ENCODE peak calls at places on chromosomes 12 and 14, in four cellular contexts. R is right cardiac atrium, Z is endodermal cell, Y is RWPE2. I is an unnamed sample.

GRCh38 chr14:58918066-58918465 is 270.4 kb upstream of the DAAM1 start:
- DNase-seq in Y (no peak), R (no peak), Z (no peak), I (no peak)

GRCh38 chr12:56487448-56488040 is 417 bp downstream of the GLS2 start:
- DNase-seq in R (peak; percentile 73), Y (no peak), Z (peak; percentile 90), I (no peak)

GRCh38 chr12:51262758-51263177 is 7.4 kb downstream of the SMAGP start:
- DNase-seq in R (peak; percentile 63), Z (peak; percentile 90), Y (no peak), I (peak; percentile 82)

GRCh38 chr12:70317781-70318180 is 48.3 kb upstream of the KCNMB4 start:
- DNase-seq in R (no peak), Y (no peak), Z (no peak), I (no peak)

GRCh38 chr12:49673446-49674317 is 33.5 kb downstream of the FMNL3 start:
- DNase-seq in R (peak; percentile 97), Z (peak; percentile 87), Y (no peak), I (peak; percentile 86)

GRCh38 chr14:76808990-76809389 is 3.7 kb downstream of the ANGEL1 start:
- DNase-seq in Z (no peak), R (no peak), Y (no peak), I (no peak)

GRCh38 chr12:20268121-20268732 is 100.1 kb upstream of the PDE3A start:
- DNase-seq in Z (no peak), R (no peak), Y (no peak), I (no peak)

GRCh38 chr12:27183342-27183741 is 60.7 kb upstream of the STK38L start:
- DNase-seq in Z (no peak), Y (no peak), R (no peak), I (no peak)

GRCh38 chr12:131378176-131378842 is 332.6 kb upstream of the SFSWAP start:
- DNase-seq in Y (no peak), Z (peak; percentile 45), R (no peak), I (no peak)

GRCh38 chr12:111841236-111841749 is 735 bp upstream of the MAPKAPK5 start:
- DNase-seq in Y (no peak), R (no peak), Z (no peak), I (no peak)

GRCh38 chr12:107514887-107515445 is 170.6 kb upstream of the PWP1 start:
- DNase-seq in Z (no peak), R (no peak), Y (no peak), I (no peak)

GRCh38 chr14:65506801-65507200 is 94.3 kb downstream of the FUT8 start:
- DNase-seq in R (no peak), Y (no peak), Z (peak; percentile 66), I (no peak)

GRCh38 chr14:67514650-67515385 is 18.3 kb upstream of the PLEKHH1 start:
- DNase-seq in Z (peak; percentile 77), Y (no peak), R (peak; percentile 72), I (peak; percentile 89)

GRCh38 chr12:89280833-89281533 is 71.3 kb downstream of the DUSP6 start:
- DNase-seq in R (peak; percentile 51), Y (no peak), Z (no peak), I (no peak)

GRCh38 chr12:2582631-2583616 is 211.8 kb upstream of the FKBP4 start:
- DNase-seq in R (peak; percentile 92), Z (peak; percentile 92), Y (no peak), I (peak; percentile 88)

GRCh38 chr14:30195946-30196345 is 268.3 kb upstream of the PRKD1 start:
- DNase-seq in R (no peak), Z (no peak), Y (no peak), I (no peak)

GRCh38 chr12:70241845-70242244 is 1.4 kb upstream of the CNOT2 start:
- DNase-seq in Y (no peak), R (no peak), Z (no peak), I (no peak)

GRCh38 chr14:60768602-60769001 is 34.0 kb downstream of the MNAT1 start:
- DNase-seq in Z (no peak), R (no peak), Y (no peak), I (no peak)

GRCh38 chr12:58413794-58414193 is 472.4 kb downstream of the ATP23 start:
- DNase-seq in R (no peak), Z (no peak), Y (no peak), I (no peak)

GRCh38 chr14:106665814-106666213 is 1139.4 kb downstream of the TMEM121 start:
- DNase-seq in R (no peak), Z (no peak), Y (no peak), I (no peak)

GRCh38 chr14:60311417-60311816 is 62.4 kb downstream of the PPM1A start:
- DNase-seq in Y (no peak), R (no peak), Z (no peak), I (no peak)

GRCh38 chr12:80766897-80767296 is 50.2 kb downstream of the MYF5 start:
- DNase-seq in Y (no peak), Z (no peak), R (no peak), I (no peak)

GRCh38 chr12:122003646-122004611 is 17.8 kb upstream of the BCL7A start:
- DNase-seq in R (no peak), Y (no peak), Z (no peak), I (peak; percentile 89)

GRCh38 chr12:77943466-77943865 is 112.8 kb downstream of the NAV3 start:
- DNase-seq in R (no peak), Z (no peak), Y (no peak), I (no peak)

GRCh38 chr12:2586159-2587035 is 208.4 kb upstream of the FKBP4 start:
- DNase-seq in R (no peak), Z (peak; percentile 83), Y (peak; percentile 12), I (no peak)

GRCh38 chr12:2580821-2581220 is 213.9 kb upstream of the FKBP4 start:
- DNase-seq in Z (no peak), Y (peak; percentile 6), R (no peak), I (no peak)

GRCh38 chr12:83514372-83514771 is 827.7 kb downstream of the TMTC2 start:
- DNase-seq in Z (no peak), R (no peak), Y (no peak), I (no peak)

GRCh38 chr14:34749408-34749807 is 35.0 kb upstream of the CFL2 start:
- DNase-seq in Y (no peak), Z (no peak), R (no peak), I (no peak)

GRCh38 chr12:109880938-109881337 is 597 bp upstream of the GLTP start:
- DNase-seq in Z (no peak), R (no peak), Y (no peak), I (no peak)

DNA sequence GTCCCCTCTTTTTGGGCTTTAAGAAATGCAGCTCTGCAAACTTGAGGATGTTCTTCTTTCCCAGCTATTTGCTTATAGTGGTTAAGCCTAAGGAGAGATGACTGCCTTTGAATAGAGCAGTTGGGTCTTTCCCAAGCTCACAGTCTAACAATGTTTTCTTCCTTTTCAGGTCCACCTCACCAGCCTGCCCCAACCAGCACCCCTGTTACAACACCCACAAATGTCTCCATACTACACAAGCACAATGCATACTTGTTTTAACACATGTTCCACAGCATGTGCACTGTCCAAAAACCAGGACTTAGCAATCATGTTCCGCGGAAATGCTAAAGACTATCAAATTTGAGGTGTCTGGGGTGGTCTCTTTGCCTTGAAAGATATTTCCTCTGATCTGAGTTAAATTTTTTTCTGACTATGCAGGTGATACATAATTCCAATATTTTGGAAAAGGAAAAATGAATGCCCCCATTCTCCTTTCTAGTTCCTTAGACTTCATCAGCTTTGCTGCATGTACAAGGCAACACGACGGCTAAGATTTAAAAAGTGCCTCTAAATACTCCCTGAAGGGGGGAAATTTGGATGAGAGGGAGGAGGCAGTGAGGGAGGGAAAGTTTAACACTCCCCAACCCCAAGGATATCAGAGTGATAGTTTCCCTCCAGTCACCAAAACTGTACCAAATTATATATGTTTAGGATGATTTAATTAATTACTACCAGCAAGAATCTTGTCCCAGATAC is 6.6 kb upstream of the HOXC13 start:
- DNase-seq in R (no peak), Y (no peak), Z (no peak), I (no peak)
- H3K27me3 ChIP-seq in R (peaks cover 12% of the 10 kb centered on the region), Y (peaks cover 100% of the 10 kb centered on the region), Z (peaks cover 100% of the 10 kb centered on the region), I (peaks cover 93% of the 10 kb centered on the region)

GRCh38 chr12:68261947-68262346 is 8.5 kb upstream of the IL22 start:
- DNase-seq in Z (no peak), R (no peak), Y (no peak), I (no peak)

GRCh38 chr12:68264175-68264863 is 10.9 kb upstream of the IL22 start:
- DNase-seq in Y (no peak), Z (no peak), R (no peak), I (no peak)

GRCh38 chr12:68260153-68260552 is 6.7 kb upstream of the IL22 start:
- DNase-seq in Y (no peak), R (no peak), Z (no peak), I (no peak)

GRCh38 chr12:68263366-68263765 is 10.0 kb upstream of the IL22 start:
- DNase-seq in R (no peak), Y (no peak), Z (no peak), I (no peak)

GRCh38 chr12:68259318-68259940 is 6.0 kb upstream of the IL22 start:
- DNase-seq in Z (no peak), Y (no peak), R (no peak), I (no peak)
- H3K27ac ChIP-seq in Z (no peak overlapping the region), Y (peak overlapping the region; percentile 63), R (no peak overlapping the region), I (no peak overlapping the region)

DNA sequence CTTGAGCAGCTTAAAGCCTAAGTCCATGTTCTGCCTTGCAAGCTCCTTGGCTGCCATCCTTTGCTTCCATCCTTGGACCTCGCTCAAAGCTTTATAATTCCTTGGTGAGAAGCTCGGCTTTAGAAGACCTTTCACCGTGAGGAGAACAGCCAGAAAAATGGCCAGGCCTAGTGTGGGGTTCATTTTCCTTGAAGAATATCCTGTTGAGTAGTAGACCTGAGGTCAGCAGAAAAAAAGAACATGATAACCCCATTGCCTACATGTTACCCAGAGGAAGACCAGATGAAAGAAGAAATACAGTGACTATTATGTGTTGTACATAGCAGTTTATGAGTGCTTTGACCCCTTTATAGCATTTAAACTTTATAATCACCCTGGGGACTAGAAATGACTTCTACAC is 11.1 kb downstream of the SERPINA12 start:
- DNase-seq in R (no peak), Y (no peak), Z (no peak), I (no peak)
- H3K27me3 ChIP-seq in R (no peaks in the 10 kb centered on the region), Y (no peaks in the 10 kb centered on the region), Z (peaks cover 29% of the 10 kb centered on the region), I (no peaks in the 10 kb centered on the region)

GRCh38 chr14:85536835-85537195 is 6.9 kb downstream of the FLRT2 start:
- DNase-seq in Y (no peak), Z (no peak), R (no peak), I (no peak)

GRCh38 chr14:85537526-85537925 is 7.6 kb downstream of the FLRT2 start:
- DNase-seq in R (no peak), Y (no peak), Z (no peak), I (no peak)

GRCh38 chr14:85542623-85543022 is 12.7 kb downstream of the FLRT2 start:
- DNase-seq in Z (no peak), Y (no peak), R (no peak), I (no peak)

GRCh38 chr14:85538636-85539035 is 8.7 kb downstream of the FLRT2 start:
- DNase-seq in Y (no peak), R (no peak), Z (no peak), I (no peak)

GRCh38 chr14:85539510-85539909 is 9.6 kb downstream of the FLRT2 start:
- DNase-seq in R (no peak), Z (no peak), Y (no peak), I (no peak)
- H3K27ac ChIP-seq in R (no peak overlapping the region), Z (no peak overlapping the region), Y (no peak overlapping the region), I (no peak overlapping the region)

GRCh38 chr12:94769040-94769420 is 118.7 kb upstream of the TMCC3 start:
- DNase-seq in R (no peak), Z (no peak), Y (no peak), I (no peak)
- H3K27me3 ChIP-seq in R (no peaks in the 10 kb centered on the region), Z (no peaks in the 10 kb centered on the region), Y (no peaks in the 10 kb centered on the region), I (no peaks in the 10 kb centered on the region)

I was measured in spleen.